ENCODE peak calls at places on chromosomes 13 and 19, in ten cellular contexts. P, Y, W, V, H, U, X, T, J and C are unnamed samples.

GRCh38 chr13:40394304-40394983 is 272.0 kb downstream of the FOXO1 start:
- DNase-seq in Y (no peak), H (no peak), W (no peak), T (no peak), U (no peak), P (no peak), J (peak; percentile 58), X (no peak), V (no peak), C (peak; percentile 38)

GRCh38 chr13:107712145-107712544 is 503.2 kb downstream of the LIG4 start:
- DNase-seq in W (no peak), U (no peak), J (no peak), T (no peak), X (no peak), H (no peak), Y (no peak), V (no peak), P (no peak), C (no peak)

GRCh38 chr13:43269037-43269476 is 245.7 kb downstream of the DNAJC15 start:
- DNase-seq in V (peak; percentile 34), W (no peak), H (no peak), T (no peak), Y (no peak), J (peak; percentile 96), P (peak; percentile 62), U (peak; percentile 70), X (no peak), C (peak; percentile 92)

GRCh38 chr19:12838893-12839656 is 760 bp downstream of the MAST1 start:
- DNase-seq in J (no peak), T (no peak), V (no peak), Y (no peak), U (no peak), P (no peak), X (no peak), W (peak; percentile 35), H (peak; percentile 23), C (no peak)

GRCh38 chr19:6209233-6209632 is 70.5 kb downstream of the MLLT1 start:
- DNase-seq in P (no peak), H (no peak), W (peak; percentile 20), Y (no peak), U (no peak), T (peak; percentile 32), V (no peak), J (no peak), X (no peak), C (no peak)

GRCh38 chr19:28874742-28875141 is 338.2 kb downstream of the UQCRFS1 start:
- DNase-seq in H (no peak), Y (no peak), T (no peak), P (no peak), J (no peak), X (no peak), U (no peak), W (no peak), V (no peak), C (no peak)

GRCh38 chr19:40279120-40279551 is 6.0 kb downstream of the AKT2 start:
- DNase-seq in T (no peak), J (peak; percentile 62), P (peak; percentile 41), X (no peak), W (peak; percentile 87), H (no peak), Y (no peak), V (no peak), U (no peak), C (peak; percentile 87)

GRCh38 chr13:21997726-21998125 is 326.9 kb downstream of the FGF9 start:
- DNase-seq in V (no peak), H (no peak), X (no peak), T (no peak), P (no peak), U (no peak), Y (no peak), W (no peak), J (no peak), C (no peak)

GRCh38 chr13:45849408-45849807 is 2.1 kb downstream of the SIAH3 start:
- DNase-seq in P (no peak), J (no peak), T (no peak), W (no peak), U (no peak), X (no peak), Y (no peak), H (no peak), V (no peak), C (no peak)

GRCh38 chr19:5627395-5627904 is 4.6 kb downstream of the SAFB start:
- DNase-seq in X (peak; percentile 48), H (peak; percentile 19), T (no peak), Y (peak; percentile 84), J (peak; percentile 76), P (peak; percentile 30), U (peak; percentile 39), W (peak; percentile 79), V (no peak), C (peak; percentile 75)

GRCh38 chr13:73336789-73337188 is 278.0 kb downstream of the KLF5 start:
- DNase-seq in H (no peak), T (no peak), V (no peak), P (no peak), X (no peak), W (no peak), J (no peak), U (peak; percentile 39), Y (no peak), C (no peak)

GRCh38 chr13:114129649-114130062 is 2.8 kb downstream of the RASA3 start:
- DNase-seq in W (no peak), J (no peak), U (no peak), P (no peak), V (no peak), T (no peak), H (no peak), X (no peak), Y (no peak), C (no peak)

GRCh38 chr13:21528616-21529015 is 69.5 kb upstream of the ZDHHC20 start:
- DNase-seq in J (peak; percentile 28), H (no peak), P (no peak), V (no peak), X (no peak), W (no peak), U (no peak), T (no peak), Y (no peak), C (peak; percentile 14)

GRCh38 chr13:59318320-59318930 is 845.3 kb downstream of the DIAPH3 start:
- DNase-seq in W (peak; percentile 64), J (peak; percentile 45), U (peak; percentile 73), P (peak; percentile 84), Y (peak; percentile 57), H (peak; percentile 91), X (peak; percentile 9), T (peak; percentile 54), V (peak; percentile 3), C (peak; percentile 6)

GRCh38 chr13:98142427-98143156 is at the start of gene FARP1:
- DNase-seq in U (peak; percentile 88), H (peak; percentile 94), W (peak; percentile 81), X (no peak), V (peak; percentile 48), T (peak; percentile 95), Y (peak; percentile 93), P (peak; percentile 87), J (peak; percentile 45), C (peak; percentile 67)

GRCh38 chr13:101631403-101631802 is 178.9 kb downstream of the ITGBL1 start:
- DNase-seq in V (no peak), H (no peak), W (no peak), T (no peak), P (no peak), X (no peak), Y (no peak), U (no peak), J (no peak), C (no peak)

DNA sequence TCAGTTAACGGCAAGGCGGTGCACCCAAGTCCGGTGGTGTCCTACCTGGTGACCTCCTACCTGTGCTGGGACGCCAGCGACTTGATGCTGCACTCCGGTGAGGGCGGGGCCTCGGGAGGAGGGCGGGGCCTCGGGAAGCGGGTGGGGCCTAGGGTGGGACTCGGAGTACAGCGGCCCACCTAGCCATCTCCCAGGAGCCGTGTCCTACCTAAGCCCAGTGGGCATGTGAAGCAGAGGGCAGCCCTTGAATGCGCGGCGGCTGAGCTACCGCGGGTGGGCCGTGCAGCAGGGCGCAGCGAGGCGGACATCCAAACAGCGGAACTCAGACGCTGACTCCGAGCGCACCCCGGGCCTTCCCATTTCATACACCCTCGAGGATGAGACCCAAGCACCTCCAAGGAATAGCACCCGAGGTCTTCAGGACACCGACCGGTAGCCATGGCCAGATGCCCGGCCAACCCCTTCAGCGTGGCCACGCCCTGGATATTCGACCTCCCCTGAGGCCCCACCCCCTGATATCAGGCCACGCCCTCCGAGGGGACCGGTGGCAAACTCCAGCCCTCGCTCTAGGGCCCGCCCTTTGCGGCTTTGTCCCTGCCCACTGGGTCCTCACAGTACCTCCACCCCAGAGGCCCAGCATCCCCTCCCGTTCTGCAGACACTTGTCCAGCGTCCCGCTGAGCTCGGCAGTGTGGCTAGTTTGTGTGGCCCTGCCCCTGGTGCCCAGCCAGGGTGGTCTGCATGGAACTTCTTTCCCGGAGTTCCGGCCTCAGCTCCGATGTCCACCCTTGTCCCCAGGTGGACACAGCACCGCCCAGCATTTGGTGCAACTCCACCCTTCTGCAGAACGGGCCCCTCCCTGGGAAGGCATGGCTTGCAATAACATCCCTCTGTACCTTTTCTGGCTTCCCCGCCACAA is 5.4 kb downstream of the KLK1 start:
- DNase-seq in T (peak; percentile 99), V (peak; percentile 95), J (peak; percentile 10), U (peak; percentile 48), Y (no peak), W (peak; percentile 63), H (peak; percentile 92), P (peak; percentile 94), X (peak; percentile 63), C (peak; percentile 72)
- H3K4me3 ChIP-seq in T (peak overlapping the region; percentile 77), V (peak overlapping the region; percentile 68), J (peak overlapping the region; percentile 39), U (peak overlapping the region; percentile 15), Y (no peak overlapping the region), W (peak overlapping the region; percentile 36), H (peak overlapping the region; percentile 62), P (no peak overlapping the region), X (peak overlapping the region; percentile 97), C (peak overlapping the region; percentile 53)

DNA sequence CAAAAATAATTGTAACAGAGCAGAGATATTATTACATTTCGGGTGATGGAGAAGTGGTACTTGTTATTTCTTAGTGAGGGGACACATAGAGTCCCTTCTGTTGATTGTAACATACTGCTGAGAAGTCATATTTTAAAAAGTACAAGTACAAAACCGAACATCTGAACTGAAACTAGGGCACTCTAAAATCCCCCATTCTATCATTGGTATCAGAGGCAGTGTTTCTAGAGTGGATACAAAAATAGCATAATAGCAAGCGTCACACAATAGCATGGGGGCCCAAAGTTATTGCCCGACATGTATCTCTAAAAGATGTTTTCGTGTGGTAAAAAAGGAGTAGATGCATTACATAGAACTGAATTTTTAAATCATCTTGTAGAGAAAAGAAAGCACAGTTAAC is 502.1 kb upstream of the SLC10A2 start:
- DNase-seq in U (no peak), P (no peak), T (no peak), H (no peak), J (no peak), W (no peak), V (no peak), X (no peak), Y (no peak), C (no peak)
- H3K4me3 ChIP-seq in U (no peak overlapping the region), P (no peak overlapping the region), T (no peak overlapping the region), H (no peak overlapping the region), J (no peak overlapping the region), W (no peak overlapping the region), V (no peak overlapping the region), X (no peak overlapping the region), Y (no peak overlapping the region), C (no peak overlapping the region)

GRCh38 chr19:43780706-43781525 is at the start of gene KCNN4:
- DNase-seq in T (peak; percentile 56), W (no peak), H (no peak), J (peak; percentile 87), V (peak; percentile 77), U (peak; percentile 57), X (no peak), Y (no peak), P (no peak), C (peak; percentile 68)
- H3K4me3 ChIP-seq in T (no peak within 1 kb of the TSS), W (no peak within 1 kb of the TSS), H (no peak within 1 kb of the TSS), J (no peak within 1 kb of the TSS), V (peak within 1 kb of the TSS; percentile 50), U (peak within 1 kb of the TSS; percentile 31), X (peak within 1 kb of the TSS; percentile 100), Y (no peak within 1 kb of the TSS), P (no peak within 1 kb of the TSS), C (no peak within 1 kb of the TSS)

GRCh38 chr13:106103779-106104178 is 431.7 kb downstream of the EFNB2 start:
- DNase-seq in Y (no peak), T (no peak), P (no peak), X (no peak), V (peak; percentile 19), J (peak; percentile 56), W (no peak), U (no peak), H (no peak), C (peak; percentile 59)
- H3K4me3 ChIP-seq in Y (no peak overlapping the region), T (no peak overlapping the region), P (no peak overlapping the region), X (no peak overlapping the region), V (no peak overlapping the region), J (no peak overlapping the region), W (no peak overlapping the region), U (no peak overlapping the region), H (no peak overlapping the region), C (no peak overlapping the region)